ENCODE peak calls at places on chromosomes 13 and 19, in seven cellular contexts. N, U, C, M, P, X and K are unnamed samples.

GRCh38 chr13:43874512-43875092 is 4.9 kb downstream of the CCDC122 start:
- DNase-seq in N (peak; percentile 45), U (no peak), C (no peak), M (no peak), P (no peak), X (no peak), K (no peak)

GRCh38 chr13:114026128-114026880 is 52.4 kb upstream of the C13orf46 start:
- DNase-seq in N (no peak), U (no peak), C (no peak), M (no peak), P (no peak), X (no peak), K (no peak)

GRCh38 chr13:36323951-36324566 is 22.1 kb downstream of the SPART start:
- DNase-seq in N (peak; percentile 76), U (no peak), C (no peak), M (no peak), P (peak; percentile 41), X (no peak), K (no peak)

GRCh38 chr13:54241719-54242118 is 1213.1 kb downstream of the OLFM4 start:
- DNase-seq in N (no peak), U (no peak), C (no peak), M (no peak), P (no peak), X (no peak), K (no peak)

GRCh38 chr13:45773236-45773635 is 71.1 kb downstream of the CBY2 start:
- DNase-seq in N (no peak), U (no peak), C (no peak), M (no peak), P (no peak), X (no peak), K (no peak)

GRCh38 chr19:28488006-28488405 is 724.9 kb downstream of the UQCRFS1 start:
- DNase-seq in N (no peak), U (no peak), C (no peak), M (no peak), P (no peak), X (no peak), K (no peak)

GRCh38 chr13:20193924-20194631 is 1.3 kb upstream of the GJB2 start:
- DNase-seq in N (no peak), U (no peak), C (no peak), M (no peak), P (no peak), X (no peak), K (no peak)

GRCh38 chr13:27183561-27184147 is 12.0 kb upstream of the USP12 start:
- DNase-seq in N (peak; percentile 49), U (no peak), C (peak; percentile 54), M (no peak), P (peak; percentile 85), X (no peak), K (no peak)

GRCh38 chr19:4352701-4353121 is 9.3 kb downstream of the MPND start:
- DNase-seq in N (peak; percentile 57), U (no peak), C (peak; percentile 59), M (peak; percentile 83), P (peak; percentile 66), X (no peak), K (peak; percentile 69)

GRCh38 chr13:96218475-96218874 is 128.6 kb downstream of the HS6ST3 start:
- DNase-seq in N (no peak), U (no peak), C (no peak), M (no peak), P (no peak), X (no peak), K (no peak)

DNA sequence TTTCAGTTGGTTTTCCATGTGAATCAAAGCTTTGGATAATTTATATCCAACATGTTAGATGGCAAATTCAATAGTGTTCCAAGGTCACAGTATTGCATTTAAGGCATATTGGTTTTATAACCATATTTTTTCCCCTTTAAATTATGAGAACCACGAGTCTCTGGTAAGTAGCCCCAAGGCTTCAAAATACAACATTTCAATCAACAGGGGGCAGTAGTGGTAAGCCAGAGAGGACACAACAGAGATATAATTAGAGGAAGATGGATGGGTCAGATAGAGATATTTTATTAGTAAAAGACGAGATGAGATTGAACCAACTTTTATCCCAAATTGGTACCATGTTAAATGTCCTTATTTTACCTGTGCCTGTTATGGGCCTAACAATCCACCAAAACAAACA is 53.1 kb downstream of the KL start:
- DNase-seq in N (peak; percentile 26), U (no peak), C (no peak), M (no peak), P (no peak), X (no peak), K (no peak)
- TF ChIP-seq CTCF in N (peak; percentile 50), U (no peak), C (no peak), M (no peak), P (peak; percentile 13), X (no peak), K (peak; percentile 32)

GRCh38 chr19:38905620-38906019 is 5.9 kb downstream of the NFKBIB start:
- DNase-seq in N (no peak), U (no peak), C (no peak), M (no peak), P (no peak), X (no peak), K (no peak)
- TF ChIP-seq CTCF in N (no peak), U (no peak), C (no peak), M (no peak), P (no peak), X (no peak), K (no peak)

DNA sequence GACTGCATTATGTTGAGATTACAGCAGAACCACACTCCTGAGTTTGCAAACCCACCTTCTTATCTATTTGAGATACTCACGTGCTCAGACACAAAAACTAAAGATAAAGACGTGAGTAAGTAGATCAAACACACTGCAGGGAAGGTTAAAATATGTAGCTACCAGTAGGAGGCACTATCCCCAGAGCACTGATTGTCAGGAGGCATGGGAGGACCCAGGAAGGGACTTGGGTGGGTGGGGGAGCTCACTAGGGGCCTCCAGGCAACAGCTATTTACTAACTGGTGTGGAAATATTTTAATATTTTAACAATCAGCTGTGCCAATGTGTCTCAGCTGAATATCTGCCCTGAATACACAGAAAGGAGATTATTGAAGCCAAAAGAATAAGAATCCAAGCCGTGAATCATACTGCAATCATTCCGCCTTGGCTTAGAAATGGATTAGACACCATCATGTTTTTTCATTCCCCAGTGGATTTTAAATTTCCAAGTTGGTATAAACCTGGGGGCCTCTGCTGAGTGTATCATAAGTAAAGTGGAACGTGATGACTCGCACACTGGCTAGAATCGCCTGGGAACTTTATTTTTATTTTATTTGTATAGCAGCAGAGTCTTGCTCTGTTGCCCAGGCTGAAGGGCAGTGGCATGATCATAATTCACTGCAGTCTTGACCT is 73.2 kb upstream of the CACNA1A start:
- DNase-seq in N (peak; percentile 32), U (no peak), C (no peak), M (no peak), P (no peak), X (no peak), K (no peak)
- TF ChIP-seq CTCF in N (peak; percentile 49), U (no peak), C (no peak), M (no peak), P (no peak), X (no peak), K (no peak)

GRCh38 chr13:31179241-31179640 is 17.5 kb upstream of the HSPH1 start:
- DNase-seq in N (no peak), U (no peak), C (no peak), M (no peak), P (no peak), X (no peak), K (no peak)

GRCh38 chr13:31175847-31176536 is 14.3 kb upstream of the HSPH1 start:
- DNase-seq in N (no peak), U (no peak), C (no peak), M (no peak), P (no peak), X (no peak), K (no peak)

GRCh38 chr13:31172001-31172400 is 10.3 kb upstream of the HSPH1 start:
- DNase-seq in N (peak; percentile 65), U (no peak), C (no peak), M (no peak), P (peak; percentile 15), X (no peak), K (no peak)

GRCh38 chr13:31172535-31172934 is 10.8 kb upstream of the HSPH1 start:
- DNase-seq in N (peak; percentile 96), U (no peak), C (no peak), M (no peak), P (peak; percentile 76), X (peak; percentile 79), K (no peak)

GRCh38 chr13:31174018-31174417 is 12.3 kb upstream of the HSPH1 start:
- DNase-seq in N (peak; percentile 38), U (no peak), C (no peak), M (no peak), P (no peak), X (no peak), K (no peak)
- TF ChIP-seq CTCF in N (peak; percentile 45), U (no peak), C (no peak), M (no peak), P (peak; percentile 27), X (peak; percentile 13), K (no peak)

GRCh38 chr19:10226021-10226375 is 5.1 kb downstream of the S1PR2 start:
- DNase-seq in N (no peak), U (no peak), C (no peak), M (no peak), P (no peak), X (no peak), K (no peak)

GRCh38 chr19:10226376-10227214 is 4.5 kb downstream of the S1PR2 start:
- DNase-seq in N (no peak), U (no peak), C (no peak), M (peak; percentile 41), P (no peak), X (no peak), K (no peak)

GRCh38 chr19:10228925-10229324 is 2.2 kb downstream of the S1PR2 start:
- DNase-seq in N (peak; percentile 39), U (no peak), C (peak; percentile 9), M (peak; percentile 36), P (peak; percentile 53), X (no peak), K (peak; percentile 47)

GRCh38 chr19:10228393-10228792 is 2.7 kb downstream of the S1PR2 start:
- DNase-seq in N (no peak), U (no peak), C (no peak), M (no peak), P (no peak), X (no peak), K (no peak)

DNA sequence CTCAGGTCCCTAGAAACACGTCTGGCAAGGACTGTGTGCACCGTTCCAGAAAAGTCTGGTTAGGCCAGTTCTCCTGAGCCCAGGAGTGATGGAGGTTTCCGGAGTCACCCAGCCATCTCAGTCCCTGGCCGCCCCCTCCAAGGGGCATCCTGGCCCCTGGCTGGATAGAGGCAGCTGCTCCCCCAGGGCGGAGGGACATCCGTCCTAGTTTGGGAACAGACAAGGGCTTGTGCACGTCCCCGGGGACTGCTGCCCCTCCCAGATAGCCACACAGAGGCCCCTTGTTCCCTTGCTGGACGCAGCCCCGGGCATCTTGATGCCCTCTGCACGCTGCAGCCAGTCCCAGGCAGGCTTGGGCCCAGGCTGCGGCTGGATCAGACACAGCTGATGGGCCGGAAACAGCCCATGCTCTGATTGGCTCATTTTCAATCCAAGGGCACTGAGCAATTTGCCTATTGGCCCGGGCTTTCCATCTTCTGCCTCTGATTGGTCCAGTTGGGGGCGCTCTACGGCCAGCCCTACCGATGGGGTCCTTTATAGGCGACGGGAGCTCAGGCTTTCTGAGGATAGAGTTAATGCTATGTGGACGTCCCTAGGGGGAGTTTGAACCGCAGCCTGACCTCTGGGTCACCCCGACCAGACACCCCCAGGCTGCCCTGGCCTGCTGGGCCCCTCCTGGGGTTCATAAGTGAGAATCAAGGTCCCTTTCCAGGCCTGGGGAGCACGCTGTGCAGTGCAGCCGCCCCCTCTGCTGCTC is 3.7 kb downstream of the S1PR2 start:
- DNase-seq in N (no peak), U (no peak), C (no peak), M (peak; percentile 35), P (no peak), X (no peak), K (no peak)
- TF ChIP-seq CTCF in N (peak; percentile 42), U (no peak), C (no peak), M (no peak), P (no peak), X (no peak), K (no peak)

GRCh38 chr19:44904426-44904994 is 1.1 kb upstream of the APOE start:
- DNase-seq in N (no peak), U (no peak), C (no peak), M (no peak), P (peak; percentile 35), X (no peak), K (no peak)
- TF ChIP-seq CTCF in N (peak; percentile 37), U (no peak), C (no peak), M (no peak), P (peak; percentile 22), X (no peak), K (no peak)